ENCODE peak calls at places on chromosomes 3 and 15, in seven cellular contexts. X is activated naive CD8-positive, alpha-beta T cell treated with anti-CD3 and anti-CD28 coated beads for 36 hours; W is NCI-H1092; M is nephron progenitor cell; P is Panc1; S is WERI-Rb-1; R is NCI-H1436. G is an unnamed sample.

GRCh38 chr3:57961828-57962447 is 46.3 kb upstream of the FLNB start:
- DNase-seq in X (no peak), W (no peak), M (no peak), P (no peak), S (no peak), R (no peak), G (no peak)

GRCh38 chr15:74233373-74233772 is 2.8 kb upstream of the CCDC33 start:
- DNase-seq in X (no peak), W (no peak), M (no peak), P (no peak), S (no peak), R (no peak), G (no peak)

GRCh38 chr3:127779747-127780146 is 42.6 kb downstream of the MGLL start:
- DNase-seq in X (no peak), W (no peak), M (no peak), P (no peak), S (no peak), R (no peak), G (no peak)

GRCh38 chr3:123535580-123535979 is 49.3 kb downstream of the HACD2 start:
- DNase-seq in X (no peak), W (no peak), M (no peak), P (no peak), S (no peak), R (no peak), G (no peak)

GRCh38 chr15:64122444-64122843 is 26.7 kb downstream of the SNX1 start:
- DNase-seq in X (no peak), W (no peak), M (no peak), P (no peak), S (no peak), R (no peak), G (no peak)

GRCh38 chr3:125556314-125556713 is 36.3 kb upstream of the SNX4 start:
- DNase-seq in X (no peak), W (no peak), M (no peak), P (no peak), S (no peak), R (no peak), G (no peak)

GRCh38 chr3:194489736-194490612 is 3.2 kb upstream of the ATP13A3 start:
- DNase-seq in X (no peak), W (no peak), M (no peak), P (no peak), S (no peak), R (no peak), G (no peak)

GRCh38 chr15:68208641-68209240 is 3.6 kb upstream of the CALML4 start:
- DNase-seq in X (no peak), W (no peak), M (no peak), P (no peak), S (no peak), R (no peak), G (no peak)

GRCh38 chr15:77915261-77915960 is 162.1 kb downstream of the TBC1D2B start:
- DNase-seq in X (no peak), W (no peak), M (no peak), P (no peak), S (no peak), R (no peak), G (no peak)

GRCh38 chr3:48415251-48415953 is 14.5 kb downstream of the PLXNB1 start:
- DNase-seq in X (no peak), W (no peak), M (no peak), P (no peak), S (no peak), R (no peak), G (no peak)

GRCh38 chr15:67091966-67092677 is 26.7 kb downstream of the SMAD3 start:
- DNase-seq in X (no peak), W (no peak), M (no peak), P (no peak), S (no peak), R (no peak), G (no peak)

GRCh38 chr3:125194061-125194848 is 18.3 kb downstream of the SLC12A8 start:
- DNase-seq in X (no peak), W (no peak), M (no peak), P (no peak), S (no peak), R (no peak), G (no peak)

G was measured in NCI-H2171.